ENCODE peak calls at places on chromosomes 7 and 10, in four cellular contexts. C is CD8-positive, alpha-beta T cell; E is Karpas-422; P is right lobe of liver. Q is an unnamed sample. For H3K4me1 and H3K27me3, the result is how much of the 10 kb centered on the place peaks cover.

GRCh38 chr10:31939797-31940708 is 11.4 kb upstream of the ARHGAP12 start:
- DNase-seq in C (no peak), E (no peak), P (no peak), Q (no peak)

GRCh38 chr10:21797984-21798765 is 205.4 kb downstream of the DNAJC1 start:
- DNase-seq in C (no peak), E (no peak), P (no peak), Q (no peak)

GRCh38 chr10:115141254-115141653 is 48.1 kb downstream of the ATRNL1 start:
- DNase-seq in C (no peak), E (peak), P (no peak), Q (no peak)

GRCh38 chr10:132118366-132118765 is 52.6 kb downstream of the JAKMIP3 start:
- DNase-seq in C (no peak), E (no peak), P (no peak), Q (no peak)

GRCh38 chr10:122290334-122290733 is 19.2 kb downstream of the BTBD16 start:
- DNase-seq in C (no peak), E (no peak), P (no peak), Q (peak)

GRCh38 chr7:98174334-98175259 is 36.6 kb upstream of the BHLHA15 start:
- DNase-seq in C (no peak), E (no peak), P (peak), Q (no peak)

GRCh38 chr7:5528071-5528814 is 104.6 kb upstream of the TNRC18 start:
- DNase-seq in C (no peak), E (peak), P (peak), Q (no peak)

GRCh38 chr10:128537888-128538287 is 411.7 kb upstream of the MKI67 start:
- DNase-seq in C (no peak), E (no peak), P (no peak), Q (no peak)

GRCh38 chr7:50208335-50208982 is 96.1 kb upstream of the IKZF1 start:
- DNase-seq in C (no peak), E (no peak), P (no peak), Q (no peak)

GRCh38 chr7:151422212-151422611 is 12.4 kb upstream of the WDR86 start:
- DNase-seq in C (no peak), E (no peak), P (no peak), Q (no peak)

GRCh38 chr10:79923145-79923544 is 25.8 kb downstream of the SFTPD start:
- DNase-seq in C (no peak), E (peak), P (no peak), Q (no peak)

GRCh38 chr10:110471566-110472139 is 26.1 kb upstream of the DUSP5 start:
- DNase-seq in C (no peak), E (no peak), P (no peak), Q (no peak)

GRCh38 chr7:148982596-148983219 is 45.6 kb downstream of the PDIA4 start:
- DNase-seq in C (no peak), E (no peak), P (no peak), Q (no peak)

GRCh38 chr7:25569765-25570164 is 341.5 kb upstream of the NPVF start:
- DNase-seq in C (no peak), E (no peak), P (no peak), Q (no peak)

GRCh38 chr7:47817922-47818321 is 130.3 kb downstream of the PKD1L1 start:
- DNase-seq in C (no peak), E (no peak), P (no peak), Q (no peak)

GRCh38 chr10:126568809-126569208 is 101.7 kb downstream of the C10orf90 start:
- DNase-seq in C (no peak), E (no peak), P (no peak), Q (no peak)

GRCh38 chr10:78769526-78769925 is 299.2 kb upstream of the ZMIZ1 start:
- DNase-seq in C (no peak), E (no peak), P (no peak), Q (no peak)

GRCh38 chr10:28533571-28534304 is 820 bp downstream of the WAC start:
- DNase-seq in C (peak), E (peak), P (peak), Q (peak)

GRCh38 chr7:90720970-90721768 is 125.0 kb downstream of the CDK14 start:
- DNase-seq in C (no peak), E (peak), P (peak), Q (no peak)
- H3K4me1 ChIP-seq in C (under half), E (half or more), P (under half), Q (under half)

DNA sequence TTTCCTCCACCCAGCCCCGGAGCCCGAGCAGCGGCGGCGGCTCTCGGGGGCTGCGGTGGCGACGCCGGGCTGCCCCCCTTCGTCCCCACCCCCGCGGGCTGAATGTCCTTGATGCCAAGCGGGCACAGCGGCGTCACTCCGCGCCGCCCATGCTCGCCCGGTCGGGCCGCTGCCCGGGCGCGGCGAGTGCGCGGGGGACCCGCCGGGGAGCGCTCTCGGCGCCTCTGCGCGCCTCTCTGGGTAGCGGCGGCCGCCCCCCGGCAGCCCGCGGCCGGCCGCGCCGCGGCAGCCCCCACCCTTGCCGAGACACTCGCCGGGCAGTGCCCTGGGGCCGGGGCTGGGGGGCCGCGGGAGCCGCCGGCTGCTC is 436 bp upstream of the PLXNA4 start:
- DNase-seq in C (no peak), E (no peak), P (no peak), Q (no peak)
- H3K27me3 ChIP-seq in C (under half), E (under half), P (under half), Q (half or more)

DNA sequence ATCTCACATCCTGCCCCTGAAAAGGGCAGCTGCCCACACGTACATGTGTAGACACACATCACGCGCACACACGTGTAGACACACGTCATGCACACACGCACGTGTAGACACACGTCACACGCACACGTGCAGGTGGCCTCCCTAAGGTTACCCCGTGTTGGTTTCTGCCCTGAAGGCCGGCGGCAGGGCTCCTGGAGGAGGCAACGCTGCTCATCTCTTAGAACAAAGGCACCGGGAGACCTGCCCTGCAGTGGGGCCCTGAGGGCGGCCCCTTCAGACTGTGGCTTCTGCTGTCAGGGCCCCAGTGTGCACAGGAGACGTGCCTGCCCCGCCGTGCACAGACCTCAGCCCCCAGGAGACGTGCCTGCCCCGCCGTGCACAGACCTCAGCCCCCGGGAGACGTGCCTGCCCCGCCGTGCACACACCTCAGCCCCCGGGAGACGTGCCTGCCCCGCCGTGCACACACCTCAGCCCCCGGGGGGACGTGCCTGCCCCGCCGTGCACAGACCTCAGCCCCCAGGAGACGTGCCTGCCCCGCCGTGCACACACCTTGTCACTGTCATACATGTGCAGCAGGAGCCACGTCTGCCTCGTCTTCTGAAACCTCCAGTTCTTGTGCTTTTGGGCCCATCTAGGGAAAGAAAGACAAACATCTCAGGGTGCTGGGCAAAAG is 17.1 kb downstream of the CYP2W1 start:
- DNase-seq in C (no peak), E (peak), P (no peak), Q (no peak)
- H3K27ac ChIP-seq in C (no peak), E (peak), P (no peak), Q (no peak)

DNA sequence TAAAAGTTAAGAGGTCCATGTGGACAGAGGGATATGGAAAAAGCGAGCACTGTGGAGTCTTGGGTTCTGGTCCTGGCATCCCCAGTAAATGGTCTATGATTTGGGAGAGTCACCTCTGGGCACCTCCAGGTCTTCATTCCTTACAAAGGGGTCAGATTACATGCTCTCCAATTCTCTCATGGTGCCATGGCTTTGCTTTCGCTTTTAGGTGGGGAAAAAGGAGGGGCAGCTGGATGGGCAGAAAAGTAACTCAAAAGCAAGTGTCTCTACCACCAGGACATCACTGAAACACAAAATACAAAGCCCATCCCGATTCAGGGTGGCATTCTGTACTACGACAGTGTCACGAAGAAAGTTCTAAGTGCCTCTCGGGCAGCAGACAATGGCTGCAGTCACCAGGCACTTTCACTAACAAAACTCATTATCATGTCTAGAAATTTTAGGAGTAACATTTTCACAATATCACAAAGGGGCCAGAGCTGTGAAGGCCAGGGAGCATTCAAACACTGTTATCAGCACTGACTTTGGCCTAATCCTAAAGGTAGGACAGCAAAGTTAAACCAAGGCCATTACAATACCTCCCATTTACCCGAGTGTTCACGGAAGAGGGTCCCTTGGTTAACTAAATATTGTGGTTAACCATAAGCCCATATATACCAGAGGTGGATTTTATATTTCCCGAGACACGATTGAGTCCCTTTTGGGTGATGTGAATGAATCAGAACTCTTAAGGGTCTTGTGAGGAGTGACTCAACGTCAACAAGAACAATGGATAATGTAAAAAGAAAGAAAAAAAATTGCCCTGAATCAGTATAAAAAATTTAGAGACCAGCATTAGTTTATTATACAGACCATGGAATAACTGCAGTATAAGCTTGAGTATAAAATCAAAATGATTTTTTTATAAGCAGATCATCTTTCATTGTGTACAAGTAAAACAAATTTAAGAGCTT is 2.5 kb downstream of the PSAP start:
- DNase-seq in C (no peak), E (no peak), P (no peak), Q (no peak)
- H3K4me1 ChIP-seq in C (under half), E (under half), P (under half), Q (under half)

GRCh38 chr10:48224296-48224695 is 50.2 kb downstream of the FRMPD2 start:
- DNase-seq in C (no peak), E (no peak), P (no peak), Q (no peak)
- H3K27me3 ChIP-seq in C (under half), E (under half), P (under half), Q (under half)

DNA sequence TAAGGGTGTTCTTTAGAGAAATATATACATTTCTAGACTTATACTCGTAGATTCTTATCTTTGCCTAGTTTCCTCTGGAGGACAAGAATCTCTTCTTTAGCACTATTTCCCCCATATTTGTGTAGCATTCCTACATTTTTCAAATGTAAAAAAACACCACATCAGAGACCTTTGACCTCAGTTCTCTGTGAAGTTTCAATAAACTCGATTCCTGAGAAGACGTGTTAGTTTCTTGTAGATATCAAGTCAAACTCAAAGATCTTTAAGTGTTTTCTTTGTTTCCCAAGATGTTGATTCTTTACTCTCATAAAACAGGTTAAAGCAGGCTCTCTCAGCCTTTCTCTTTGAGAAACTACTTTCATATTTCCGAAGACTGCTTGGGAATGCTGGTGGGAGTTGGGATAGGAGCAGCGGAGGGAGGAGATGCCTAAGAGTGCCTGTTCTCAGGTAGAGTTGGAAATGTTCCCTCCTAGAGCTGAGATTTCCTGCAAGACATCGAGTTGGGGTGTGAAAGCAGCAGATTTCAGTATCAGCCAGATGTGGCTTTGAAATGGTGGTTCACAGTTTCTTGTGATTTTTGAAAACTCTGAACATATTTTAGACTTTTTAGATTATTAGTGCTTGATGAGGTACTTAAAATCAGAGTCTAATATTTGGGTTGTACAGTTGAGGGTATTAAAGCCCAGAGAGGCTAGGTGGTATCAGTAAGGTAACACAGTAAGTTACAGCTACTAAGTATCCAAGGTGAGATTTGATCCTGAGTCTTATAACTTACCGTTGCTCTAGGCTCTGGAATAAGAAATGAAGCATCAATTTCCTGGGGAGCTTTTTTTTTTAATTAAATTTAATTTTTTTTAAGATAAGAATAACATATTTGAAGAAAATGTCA is 13.9 kb downstream of the ADK start:
- DNase-seq in C (no peak), E (no peak), P (no peak), Q (no peak)
- H3K27ac ChIP-seq in C (no peak), E (no peak), P (no peak), Q (peak)

DNA sequence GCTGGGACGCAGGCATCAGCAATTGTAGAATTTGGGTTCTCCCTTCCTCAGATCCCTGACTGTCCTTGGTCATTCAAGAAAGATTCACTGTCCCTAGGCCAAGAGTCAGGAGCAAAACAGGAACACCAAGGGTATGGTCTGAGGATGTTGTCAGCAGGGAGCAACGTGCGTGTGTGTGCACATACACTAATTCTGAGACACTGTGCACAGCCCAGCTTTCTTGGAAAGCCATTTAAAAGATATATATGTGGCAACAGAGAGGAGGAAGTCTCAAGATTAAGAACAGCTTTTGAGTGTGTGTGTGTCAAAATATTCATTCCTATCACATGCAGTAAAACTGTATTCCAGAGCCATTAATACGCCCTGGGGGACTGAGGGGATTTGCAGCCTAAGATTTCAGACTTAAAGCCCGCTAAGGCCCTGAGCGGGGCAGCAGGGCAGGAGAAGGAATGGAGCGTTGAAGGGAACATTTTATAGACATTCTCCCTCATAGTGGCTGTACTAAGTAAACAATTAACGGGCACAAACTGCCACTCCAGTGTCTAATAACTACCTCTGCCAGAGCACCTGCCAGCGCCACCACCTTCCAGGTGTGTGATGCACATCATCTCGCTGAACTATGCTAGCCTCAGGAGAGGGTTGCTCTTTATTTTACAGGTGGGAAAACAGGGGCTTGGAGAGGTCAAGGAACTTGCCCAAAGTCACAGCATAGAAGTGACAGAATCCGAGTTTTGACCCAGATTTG is 2.0 kb downstream of the NOD1 start:
- DNase-seq in C (no peak), E (no peak), P (no peak), Q (no peak)
- H3K4me1 ChIP-seq in C (under half), E (under half), P (under half), Q (under half)